ENCODE peak calls at places on chromosomes 12 and 14, in six cellular contexts. Y is kidney, D is GM12865, I is tibial artery, X is glutamatergic neuron, O is Caco-2. T is an unnamed sample.

GRCh38 chr12:123747309-123747708 is 14.8 kb upstream of the DNAH10 start:
- DNase-seq in Y (no peak), D (no peak), I (no peak), X (no peak), O (no peak), T (no peak)

GRCh38 chr12:16324772-16325171 is 22.7 kb upstream of the MGST1 start:
- DNase-seq in Y (no peak), D (no peak), I (no peak), X (no peak), O (no peak), T (no peak)

GRCh38 chr12:1367731-1368285 is 226.6 kb downstream of the FBXL14 start:
- DNase-seq in Y (no peak), D (no peak), I (no peak), X (no peak), O (no peak), T (no peak)

GRCh38 chr12:41724216-41724615 is 420.5 kb downstream of the GXYLT1 start:
- DNase-seq in Y (no peak), D (no peak), I (no peak), X (no peak), O (no peak), T (no peak)

GRCh38 chr14:100862277-100862676 is 36.4 kb downstream of the MEG3 start:
- DNase-seq in Y (peak; percentile 12), D (no peak), I (no peak), X (no peak), O (no peak), T (no peak)

GRCh38 chr12:75783093-75783877 is 248.3 kb downstream of the PHLDA1 start:
- DNase-seq in Y (no peak), D (no peak), I (no peak), X (no peak), O (no peak), T (no peak)

GRCh38 chr12:16613199-16613598 is 7.2 kb upstream of the LMO3 start:
- DNase-seq in Y (no peak), D (no peak), I (no peak), X (no peak), O (no peak), T (no peak)

GRCh38 chr14:20343855-20344205 is 395 bp downstream of the PARP2 start:
- DNase-seq in Y (no peak), D (no peak), I (no peak), X (no peak), O (no peak), T (no peak)

GRCh38 chr12:131002271-131002670 is 48.6 kb downstream of the ADGRD1 start:
- DNase-seq in Y (no peak), D (peak; percentile 74), I (no peak), X (no peak), O (no peak), T (no peak)

GRCh38 chr12:20601668-20602280 is 93.4 kb upstream of the SLCO1C1 start:
- DNase-seq in Y (no peak), D (peak; percentile 13), I (no peak), X (no peak), O (no peak), T (no peak)

GRCh38 chr12:129696952-129697351 is 206.9 kb downstream of the TMEM132D start:
- DNase-seq in Y (no peak), D (no peak), I (no peak), X (no peak), O (no peak), T (no peak)

GRCh38 chr12:50188875-50189575 is 21.9 kb upstream of the CERS5 start:
- DNase-seq in Y (no peak), D (peak; percentile 62), I (no peak), X (no peak), O (no peak), T (peak; percentile 34)

GRCh38 chr12:121955258-121956040 is 37.1 kb downstream of the CFAP251 start:
- DNase-seq in Y (no peak), D (peak; percentile 18), I (no peak), X (no peak), O (no peak), T (no peak)

GRCh38 chr14:73231874-73232851 is 5.1 kb upstream of the PAPLN start:
- DNase-seq in Y (no peak), D (peak; percentile 79), I (no peak), X (peak; percentile 30), O (peak; percentile 67), T (peak; percentile 93)

GRCh38 chr14:81465507-81466228 is 65.5 kb upstream of the STON2 start:
- DNase-seq in Y (no peak), D (no peak), I (no peak), X (no peak), O (no peak), T (no peak)

GRCh38 chr14:81466854-81467253 is 66.7 kb upstream of the STON2 start:
- DNase-seq in Y (no peak), D (no peak), I (no peak), X (no peak), O (no peak), T (no peak)

GRCh38 chr14:81459912-81460311 is 59.8 kb upstream of the STON2 start:
- DNase-seq in Y (no peak), D (no peak), I (no peak), X (no peak), O (no peak), T (no peak)

GRCh38 chr14:81459421-81459820 is 59.3 kb upstream of the STON2 start:
- DNase-seq in Y (no peak), D (no peak), I (no peak), X (no peak), O (no peak), T (peak; percentile 11)

GRCh38 chr14:81464253-81465001 is 64.3 kb upstream of the STON2 start:
- DNase-seq in Y (no peak), D (peak; percentile 78), I (peak; percentile 41), X (no peak), O (no peak), T (peak; percentile 84)
- TF ChIP-seq CTCF in Y (peak; percentile 95), D (peak; percentile 80), I (peak; percentile 76), X (peak; percentile 96), O (peak; percentile 68), T (peak; percentile 96)

GRCh38 chr14:51653855-51654548 is 2.3 kb downstream of the FRMD6 start:
- DNase-seq in Y (no peak), D (no peak), I (no peak), X (no peak), O (no peak), T (no peak)

GRCh38 chr14:51652168-51653095 is 722 bp downstream of the FRMD6 start:
- DNase-seq in Y (peak; percentile 86), D (no peak), I (peak; percentile 37), X (peak; percentile 70), O (peak; percentile 37), T (peak; percentile 81)

GRCh38 chr14:51654549-51654879 is 2.8 kb downstream of the FRMD6 start:
- DNase-seq in Y (no peak), D (no peak), I (no peak), X (no peak), O (no peak), T (no peak)

GRCh38 chr14:51651388-51652167 is at the start of gene FRMD6:
- DNase-seq in Y (peak; percentile 97), D (peak; percentile 96), I (peak; percentile 83), X (peak; percentile 96), O (peak; percentile 89), T (peak; percentile 95)

GRCh38 chr14:51653096-51653814 is 1.5 kb downstream of the FRMD6 start:
- DNase-seq in Y (no peak), D (peak; percentile 23), I (no peak), X (no peak), O (no peak), T (peak; percentile 53)
- TF ChIP-seq CTCF in Y (no peak), D (peak; percentile 15), I (peak; percentile 59), X (no peak), O (no peak), T (peak; percentile 40)

GRCh38 chr12:116697305-116698130 is 40.4 kb downstream of the SPRING1 start:
- DNase-seq in Y (no peak), D (peak; percentile 35), I (no peak), X (peak; percentile 44), O (peak; percentile 77), T (peak; percentile 95)
- TF ChIP-seq CTCF in Y (no peak), D (peak; percentile 36), I (no peak), X (no peak), O (peak; percentile 39), T (peak; percentile 82)

GRCh38 chr12:78641837-78642423 is 222.6 kb upstream of the SYT1 start:
- DNase-seq in Y (no peak), D (no peak), I (no peak), X (no peak), O (no peak), T (no peak)
- TF ChIP-seq CTCF in Y (no peak), D (no peak), I (no peak), X (no peak), O (no peak), T (peak; percentile 68)

GRCh38 chr12:108949976-108950375 is 70.1 kb downstream of the DAO start:
- DNase-seq in Y (no peak), D (no peak), I (no peak), X (no peak), O (no peak), T (no peak)

GRCh38 chr12:108947097-108947496 is 67.2 kb downstream of the DAO start:
- DNase-seq in Y (no peak), D (no peak), I (no peak), X (no peak), O (no peak), T (no peak)

GRCh38 chr12:108955225-108955835 is 65.5 kb downstream of the SVOP start:
- DNase-seq in Y (no peak), D (no peak), I (no peak), X (no peak), O (no peak), T (no peak)

GRCh38 chr12:108948369-108948768 is 68.5 kb downstream of the DAO start:
- DNase-seq in Y (no peak), D (no peak), I (no peak), X (no peak), O (no peak), T (no peak)

GRCh38 chr12:108950991-108951739 is 69.7 kb downstream of the SVOP start:
- DNase-seq in Y (no peak), D (peak; percentile 85), I (peak; percentile 69), X (peak; percentile 73), O (peak; percentile 70), T (peak; percentile 93)
- TF ChIP-seq CTCF in Y (peak; percentile 85), D (peak; percentile 80), I (peak; percentile 89), X (peak; percentile 91), O (peak; percentile 90), T (peak; percentile 97)

GRCh38 chr14:90900712-90901111 is 84.5 kb upstream of the TTC7B start:
- DNase-seq in Y (no peak), D (no peak), I (no peak), X (no peak), O (no peak), T (no peak)
- TF ChIP-seq CTCF in Y (no peak), D (no peak), I (no peak), X (no peak), O (no peak), T (peak; percentile 48)

GRCh38 chr14:77026930-77027537 is 1.5 kb downstream of the IRF2BPL start:
- DNase-seq in Y (peak; percentile 82), D (peak; percentile 78), I (no peak), X (peak; percentile 69), O (no peak), T (peak; percentile 74)

GRCh38 chr14:77028384-77029246 is at the start of gene IRF2BPL:
- DNase-seq in Y (peak; percentile 100), D (peak; percentile 98), I (peak; percentile 99), X (peak; percentile 97), O (peak; percentile 99), T (peak; percentile 98)

GRCh38 chr14:77025744-77026165 is 2.8 kb downstream of the IRF2BPL start:
- DNase-seq in Y (peak; percentile 84), D (no peak), I (no peak), X (peak; percentile 46), O (no peak), T (peak; percentile 70)

GRCh38 chr14:77026166-77026929 is 2.2 kb downstream of the IRF2BPL start:
- DNase-seq in Y (peak; percentile 87), D (no peak), I (peak; percentile 42), X (no peak), O (no peak), T (peak; percentile 76)

GRCh38 chr14:77027538-77028383 is 747 bp downstream of the IRF2BPL start:
- DNase-seq in Y (peak; percentile 96), D (peak; percentile 80), I (peak; percentile 73), X (peak; percentile 60), O (peak; percentile 71), T (peak; percentile 79)
- TF ChIP-seq CTCF in Y (peak; percentile 21), D (no peak), I (no peak), X (no peak), O (no peak), T (no peak)